ENCODE peak calls at places on chromosomes 13 and 19, in six cellular contexts. J, I, N, H, E and S are unnamed samples.

GRCh38 chr19:42471554-42472249 is 29.0 kb upstream of the CXCL17 start:
- DNase-seq in J (no peak), I (no peak), N (no peak), H (no peak), E (no peak), S (no peak)

GRCh38 chr13:91134773-91135124 is 212.7 kb upstream of the MIR17HG start:
- DNase-seq in J (no peak), I (no peak), N (no peak), H (no peak), E (no peak), S (no peak)

GRCh38 chr13:112606125-112607001 is 18.4 kb upstream of the TUBGCP3 start:
- DNase-seq in J (peak), I (peak), N (peak), H (peak), E (peak), S (peak)

GRCh38 chr13:108407495-108407894 is 138.0 kb downstream of the TNFSF13B start:
- DNase-seq in J (no peak), I (no peak), N (no peak), H (no peak), E (no peak), S (no peak)

GRCh38 chr19:1366899-1367870 is 16.5 kb upstream of the NDUFS7 start:
- DNase-seq in J (no peak), I (no peak), N (no peak), H (no peak), E (no peak), S (no peak)

GRCh38 chr13:53784331-53784730 is 755.7 kb downstream of the OLFM4 start:
- DNase-seq in J (no peak), I (no peak), N (no peak), H (no peak), E (no peak), S (no peak)

GRCh38 chr13:34419025-34419424 is 523.0 kb upstream of the NBEA start:
- DNase-seq in J (no peak), I (no peak), N (no peak), H (no peak), E (no peak), S (no peak)

GRCh38 chr13:107192289-107192688 is 624.4 kb upstream of the ARGLU1 start:
- DNase-seq in J (no peak), I (no peak), N (peak), H (no peak), E (no peak), S (no peak)

GRCh38 chr19:34837262-34837661 is 64.2 kb upstream of the ZNF599 start:
- DNase-seq in J (no peak), I (peak), N (peak), H (no peak), E (peak), S (no peak)

GRCh38 chr13:90968510-90968909 is 379.0 kb upstream of the MIR17HG start:
- DNase-seq in J (no peak), I (no peak), N (no peak), H (no peak), E (no peak), S (peak)

GRCh38 chr13:26377038-26377437 is 123.1 kb downstream of the CDK8 start:
- DNase-seq in J (no peak), I (no peak), N (no peak), H (no peak), E (no peak), S (peak)

GRCh38 chr19:54414156-54414555 is 1.1 kb upstream of the TTYH1 start:
- DNase-seq in J (no peak), I (no peak), N (no peak), H (no peak), E (no peak), S (no peak)

GRCh38 chr13:99617474-99618255 is 116.4 kb downstream of the TM9SF2 start:
- DNase-seq in J (peak), I (peak), N (no peak), H (no peak), E (no peak), S (peak)

GRCh38 chr13:28754698-28755545 is 36.2 kb upstream of the SLC46A3 start:
- DNase-seq in J (no peak), I (no peak), N (no peak), H (no peak), E (no peak), S (peak)

GRCh38 chr13:53137777-53138176 is 109.2 kb downstream of the OLFM4 start:
- DNase-seq in J (peak), I (no peak), N (no peak), H (no peak), E (no peak), S (no peak)

GRCh38 chr13:47672245-47672975 is 328.7 kb downstream of the SUCLA2 start:
- DNase-seq in J (no peak), I (no peak), N (no peak), H (no peak), E (no peak), S (no peak)

GRCh38 chr13:75507027-75508001 is 25.3 kb upstream of the TBC1D4 start:
- DNase-seq in J (no peak), I (no peak), N (no peak), H (no peak), E (peak), S (no peak)

GRCh38 chr19:11377237-11377636 is 2.8 kb downstream of the SWSAP1 start:
- DNase-seq in J (no peak), I (peak), N (no peak), H (no peak), E (no peak), S (peak)

GRCh38 chr19:46704379-46705076 is 12.4 kb downstream of the PRKD2 start:
- DNase-seq in J (peak), I (peak), N (peak), H (no peak), E (peak), S (peak)

GRCh38 chr19:2034729-2035589 is 16.1 kb downstream of the MKNK2 start:
- DNase-seq in J (peak), I (peak), N (peak), H (no peak), E (peak), S (peak)

GRCh38 chr13:40146586-40147240 is 491.3 kb downstream of the COG6 start:
- DNase-seq in J (no peak), I (no peak), N (no peak), H (no peak), E (no peak), S (no peak)

GRCh38 chr13:111956261-111957151 is 110.4 kb upstream of the SOX1 start:
- DNase-seq in J (no peak), I (no peak), N (no peak), H (no peak), E (no peak), S (no peak)

GRCh38 chr13:47233734-47234133 is 336.9 kb upstream of the HTR2A start:
- DNase-seq in J (no peak), I (no peak), N (no peak), H (no peak), E (no peak), S (no peak)

GRCh38 chr13:41823486-41823885 is 137.4 kb downstream of the VWA8 start:
- DNase-seq in J (no peak), I (no peak), N (no peak), H (no peak), E (no peak), S (no peak)

GRCh38 chr19:42028304-42029216 is 34.5 kb upstream of the ATP1A3 start:
- DNase-seq in J (no peak), I (no peak), N (no peak), H (no peak), E (no peak), S (peak)

GRCh38 chr19:19817357-19817756 is 4.2 kb downstream of the ZNF506 start:
- DNase-seq in J (no peak), I (no peak), N (no peak), H (no peak), E (no peak), S (no peak)

GRCh38 chr13:111115051-111115840 is at the start of gene ARHGEF7:
- DNase-seq in J (no peak), I (peak), N (no peak), H (peak), E (no peak), S (no peak)

GRCh38 chr19:32363175-32363574 is 17.8 kb downstream of the ZNF507 start:
- DNase-seq in J (no peak), I (no peak), N (no peak), H (no peak), E (no peak), S (no peak)

GRCh38 chr19:48999481-49000325 is 6.0 kb downstream of the RUVBL2 start:
- DNase-seq in J (no peak), I (no peak), N (no peak), H (no peak), E (peak), S (peak)

GRCh38 chr19:49850487-49851342 is at the start of gene PTOV1:
- DNase-seq in J (peak), I (peak), N (peak), H (peak), E (peak), S (peak)

GRCh38 chr13:28488376-28489005 is 6.4 kb downstream of the FLT1 start:
- DNase-seq in J (no peak), I (no peak), N (no peak), H (no peak), E (no peak), S (no peak)

GRCh38 chr19:4302238-4302630 is at the start of gene TMIGD2:
- DNase-seq in J (no peak), I (no peak), N (no peak), H (no peak), E (no peak), S (no peak)